ENCODE peak calls at places on chromosome 1, in four cellular contexts. Q is GM12865, I is heart right ventricle, N is posterior vena cava. A is an unnamed sample.

GRCh38 chr1:10904396-10905358 is 107.8 kb upstream of the TARDBP start:
- DNase-seq in Q (no peak), I (no peak), N (peak; percentile 72), A (no peak)

GRCh38 chr1:233294991-233295774 is at the start of gene PCNX2:
- DNase-seq in Q (peak; percentile 78), I (peak; percentile 16), N (no peak), A (peak; percentile 88)

GRCh38 chr1:16248603-16249534 is 11.9 kb upstream of the CPLANE2 start:
- DNase-seq in Q (peak; percentile 69), I (peak; percentile 71), N (peak; percentile 93), A (peak; percentile 78)

GRCh38 chr1:70896224-70896623 is 151.4 kb downstream of the PTGER3 start:
- DNase-seq in Q (no peak), I (no peak), N (no peak), A (peak; percentile 25)

GRCh38 chr1:193919827-193920226 is 733.4 kb upstream of the B3GALT2 start:
- DNase-seq in Q (no peak), I (no peak), N (no peak), A (no peak)

GRCh38 chr1:221016757-221017156 is 137.5 kb downstream of the HLX start:
- DNase-seq in Q (no peak), I (no peak), N (no peak), A (no peak)

GRCh38 chr1:106534612-106535011 is 521.9 kb upstream of the PRMT6 start:
- DNase-seq in Q (no peak), I (no peak), N (no peak), A (no peak)

GRCh38 chr1:198184516-198184915 is 27.7 kb downstream of the NEK7 start:
- DNase-seq in Q (no peak), I (no peak), N (no peak), A (no peak)

GRCh38 chr1:207922554-207922953 is 11.6 kb upstream of the CD34 start:
- DNase-seq in Q (no peak), I (peak; percentile 78), N (no peak), A (no peak)

GRCh38 chr1:160883586-160883985 is 1.4 kb downstream of the ITLN1 start:
- DNase-seq in Q (no peak), I (no peak), N (no peak), A (no peak)

GRCh38 chr1:168520052-168520751 is 23.6 kb downstream of the XCL2 start:
- DNase-seq in Q (no peak), I (no peak), N (no peak), A (no peak)

GRCh38 chr1:221268295-221268694 is 389.1 kb downstream of the HLX start:
- DNase-seq in Q (no peak), I (no peak), N (no peak), A (peak; percentile 85)

GRCh38 chr1:95006681-95007080 is 66.1 kb downstream of the ALG14 start:
- DNase-seq in Q (no peak), I (no peak), N (no peak), A (no peak)

GRCh38 chr1:41493117-41493536 is 8.6 kb upstream of the EDN2 start:
- DNase-seq in Q (no peak), I (no peak), N (no peak), A (peak; percentile 98)

GRCh38 chr1:232462200-232462599 is 167.7 kb downstream of the SIPA1L2 start:
- DNase-seq in Q (no peak), I (no peak), N (no peak), A (peak; percentile 61)

GRCh38 chr1:82388679-82389078 is 587.9 kb downstream of the ADGRL2 start:
- DNase-seq in Q (no peak), I (no peak), N (no peak), A (peak; percentile 70)

GRCh38 chr1:156647351-156647750 is 5.4 kb downstream of the BCAN start:
- DNase-seq in Q (no peak), I (no peak), N (no peak), A (no peak)

GRCh38 chr1:63327417-63328139 is 5.2 kb downstream of the FOXD3 start:
- DNase-seq in Q (peak; percentile 61), I (no peak), N (no peak), A (peak; percentile 50)

GRCh38 chr1:201535046-201535777 is 3.7 kb upstream of the NAV1 start:
- DNase-seq in Q (no peak), I (no peak), N (no peak), A (peak; percentile 80)

GRCh38 chr1:15433471-15433870 is 4.8 kb upstream of the CTRC start:
- DNase-seq in Q (no peak), I (no peak), N (no peak), A (no peak)

GRCh38 chr1:154975409-154976205 is 1.1 kb downstream of the CKS1B start:
- DNase-seq in Q (peak; percentile 82), I (peak; percentile 63), N (peak; percentile 89), A (peak; percentile 73)

GRCh38 chr1:93079685-93080141 is 630 bp downstream of the MTF2 start:
- DNase-seq in Q (peak; percentile 43), I (peak; percentile 33), N (no peak), A (peak; percentile 42)

GRCh38 chr1:226872455-226872854 is 2.0 kb downstream of the PSEN2 start:
- DNase-seq in Q (no peak), I (peak; percentile 26), N (no peak), A (no peak)

GRCh38 chr1:119674835-119675289 is 26.8 kb upstream of the ZNF697 start:
- DNase-seq in Q (peak; percentile 76), I (no peak), N (no peak), A (peak; percentile 93)

GRCh38 chr1:86913399-86913895 is 479 bp downstream of the SELENOF start:
- DNase-seq in Q (peak; percentile 79), I (no peak), N (no peak), A (peak; percentile 69)

GRCh38 chr1:115069626-115070308 is 19.5 kb downstream of the TSPAN2 start:
- DNase-seq in Q (no peak), I (no peak), N (no peak), A (peak; percentile 57)

GRCh38 chr1:67733741-67734690 is 49.0 kb downstream of the GADD45A start:
- DNase-seq in Q (no peak), I (no peak), N (no peak), A (no peak)

GRCh38 chr1:45306319-45306718 is 20.4 kb upstream of the HPDL start:
- DNase-seq in Q (peak; percentile 87), I (no peak), N (no peak), A (peak; percentile 38)